ENCODE peak calls at places on chromosomes 7 and 10, in ten cellular contexts. One of them, this sample, is unnamed.

GRCh38 chr10:119516381-119517234 is 25.9 kb downstream of the RGS10 start:
- DNase-seq in T-helper 9 cell: peak
- DNase-seq in stimulated activated CD4-positive, alpha-beta T cell treated with anti-CD3 and anti-CD28 coated beads, Interleukin-2, amount 100 ng/mL, for 48 hours: peak
- DNase-seq in activated T-cell treated with anti-CD3 and anti-CD28 coated beads, Interleukin-2, amount 50 U/mL, for 72 hours: peak
- DNase-seq in nephron progenitor cell: no peak
- DNase-seq in ELR: peak
- DNase-seq in activated CD4-positive, alpha-beta T cell treated with anti-CD3 and anti-CD28 coated beads for 36 hours: peak
- DNase-seq in GM13977: peak
- DNase-seq in A549: no peak
- DNase-seq in posterior vena cava: no peak
- DNase-seq in this sample: peak

GRCh38 chr7:1238363-1239331 is 6.0 kb downstream of the UNCX start:
- DNase-seq in activated T-cell treated with anti-CD3 and anti-CD28 coated beads, Interleukin-2, amount 50 U/mL, for 72 hours: no peak
- DNase-seq in GM13977: no peak
- DNase-seq in stimulated activated CD4-positive, alpha-beta T cell treated with anti-CD3 and anti-CD28 coated beads, Interleukin-2, amount 100 ng/mL, for 48 hours: no peak
- DNase-seq in ELR: no peak
- DNase-seq in T-helper 9 cell: no peak
- DNase-seq in A549: no peak
- DNase-seq in posterior vena cava: no peak
- DNase-seq in nephron progenitor cell: peak
- DNase-seq in activated CD4-positive, alpha-beta T cell treated with anti-CD3 and anti-CD28 coated beads for 36 hours: no peak
- DNase-seq in this sample: no peak

GRCh38 chr10:628386-629045 is 61.0 kb downstream of the DIP2C start:
- DNase-seq in activated CD4-positive, alpha-beta T cell treated with anti-CD3 and anti-CD28 coated beads for 36 hours: no peak
- DNase-seq in T-helper 9 cell: no peak
- DNase-seq in A549: no peak
- DNase-seq in ELR: no peak
- DNase-seq in nephron progenitor cell: no peak
- DNase-seq in stimulated activated CD4-positive, alpha-beta T cell treated with anti-CD3 and anti-CD28 coated beads, Interleukin-2, amount 100 ng/mL, for 48 hours: no peak
- DNase-seq in activated T-cell treated with anti-CD3 and anti-CD28 coated beads, Interleukin-2, amount 50 U/mL, for 72 hours: no peak
- DNase-seq in GM13977: no peak
- DNase-seq in posterior vena cava: peak
- DNase-seq in this sample: no peak

GRCh38 chr10:48501226-48501625 is 103.6 kb downstream of the ARHGAP22 start:
- DNase-seq in activated T-cell treated with anti-CD3 and anti-CD28 coated beads, Interleukin-2, amount 50 U/mL, for 72 hours: no peak
- DNase-seq in A549: no peak
- DNase-seq in stimulated activated CD4-positive, alpha-beta T cell treated with anti-CD3 and anti-CD28 coated beads, Interleukin-2, amount 100 ng/mL, for 48 hours: no peak
- DNase-seq in GM13977: no peak
- DNase-seq in nephron progenitor cell: no peak
- DNase-seq in activated CD4-positive, alpha-beta T cell treated with anti-CD3 and anti-CD28 coated beads for 36 hours: no peak
- DNase-seq in posterior vena cava: no peak
- DNase-seq in ELR: no peak
- DNase-seq in T-helper 9 cell: no peak
- DNase-seq in this sample: no peak

GRCh38 chr7:82397846-82398245 is 45.7 kb downstream of the CACNA2D1 start:
- DNase-seq in posterior vena cava: no peak
- DNase-seq in GM13977: no peak
- DNase-seq in nephron progenitor cell: no peak
- DNase-seq in stimulated activated CD4-positive, alpha-beta T cell treated with anti-CD3 and anti-CD28 coated beads, Interleukin-2, amount 100 ng/mL, for 48 hours: no peak
- DNase-seq in activated CD4-positive, alpha-beta T cell treated with anti-CD3 and anti-CD28 coated beads for 36 hours: no peak
- DNase-seq in activated T-cell treated with anti-CD3 and anti-CD28 coated beads, Interleukin-2, amount 50 U/mL, for 72 hours: no peak
- DNase-seq in A549: no peak
- DNase-seq in T-helper 9 cell: no peak
- DNase-seq in ELR: no peak
- DNase-seq in this sample: no peak

GRCh38 chr10:11539191-11539868 is 72.1 kb downstream of the USP6NL start:
- DNase-seq in ELR: peak
- DNase-seq in activated CD4-positive, alpha-beta T cell treated with anti-CD3 and anti-CD28 coated beads for 36 hours: peak
- DNase-seq in GM13977: no peak
- DNase-seq in stimulated activated CD4-positive, alpha-beta T cell treated with anti-CD3 and anti-CD28 coated beads, Interleukin-2, amount 100 ng/mL, for 48 hours: no peak
- DNase-seq in activated T-cell treated with anti-CD3 and anti-CD28 coated beads, Interleukin-2, amount 50 U/mL, for 72 hours: no peak
- DNase-seq in A549: no peak
- DNase-seq in T-helper 9 cell: no peak
- DNase-seq in nephron progenitor cell: no peak
- DNase-seq in posterior vena cava: no peak
- DNase-seq in this sample: no peak

GRCh38 chr7:39923086-39923485 is 27.0 kb upstream of the CDK13 start:
- DNase-seq in posterior vena cava: no peak
- DNase-seq in GM13977: no peak
- DNase-seq in stimulated activated CD4-positive, alpha-beta T cell treated with anti-CD3 and anti-CD28 coated beads, Interleukin-2, amount 100 ng/mL, for 48 hours: no peak
- DNase-seq in nephron progenitor cell: no peak
- DNase-seq in ELR: no peak
- DNase-seq in A549: no peak
- DNase-seq in T-helper 9 cell: no peak
- DNase-seq in activated CD4-positive, alpha-beta T cell treated with anti-CD3 and anti-CD28 coated beads for 36 hours: no peak
- DNase-seq in activated T-cell treated with anti-CD3 and anti-CD28 coated beads, Interleukin-2, amount 50 U/mL, for 72 hours: no peak
- DNase-seq in this sample: no peak

GRCh38 chr7:92682324-92682723 is 92.1 kb upstream of the FAM133B start:
- DNase-seq in nephron progenitor cell: no peak
- DNase-seq in ELR: no peak
- DNase-seq in GM13977: no peak
- DNase-seq in A549: no peak
- DNase-seq in T-helper 9 cell: no peak
- DNase-seq in posterior vena cava: no peak
- DNase-seq in stimulated activated CD4-positive, alpha-beta T cell treated with anti-CD3 and anti-CD28 coated beads, Interleukin-2, amount 100 ng/mL, for 48 hours: no peak
- DNase-seq in activated CD4-positive, alpha-beta T cell treated with anti-CD3 and anti-CD28 coated beads for 36 hours: no peak
- DNase-seq in activated T-cell treated with anti-CD3 and anti-CD28 coated beads, Interleukin-2, amount 50 U/mL, for 72 hours: no peak
- DNase-seq in this sample: no peak

GRCh38 chr7:47266799-47267198 is 315.1 kb downstream of the TNS3 start:
- DNase-seq in posterior vena cava: peak
- DNase-seq in ELR: peak
- DNase-seq in activated CD4-positive, alpha-beta T cell treated with anti-CD3 and anti-CD28 coated beads for 36 hours: no peak
- DNase-seq in GM13977: no peak
- DNase-seq in T-helper 9 cell: no peak
- DNase-seq in stimulated activated CD4-positive, alpha-beta T cell treated with anti-CD3 and anti-CD28 coated beads, Interleukin-2, amount 100 ng/mL, for 48 hours: no peak
- DNase-seq in activated T-cell treated with anti-CD3 and anti-CD28 coated beads, Interleukin-2, amount 50 U/mL, for 72 hours: no peak
- DNase-seq in A549: peak
- DNase-seq in nephron progenitor cell: no peak
- DNase-seq in this sample: no peak

GRCh38 chr10:74981831-74982633 is 129.4 kb upstream of the SAMD8 start:
- DNase-seq in activated CD4-positive, alpha-beta T cell treated with anti-CD3 and anti-CD28 coated beads for 36 hours: no peak
- DNase-seq in posterior vena cava: no peak
- DNase-seq in ELR: no peak
- DNase-seq in stimulated activated CD4-positive, alpha-beta T cell treated with anti-CD3 and anti-CD28 coated beads, Interleukin-2, amount 100 ng/mL, for 48 hours: no peak
- DNase-seq in A549: no peak
- DNase-seq in nephron progenitor cell: no peak
- DNase-seq in T-helper 9 cell: no peak
- DNase-seq in GM13977: peak
- DNase-seq in activated T-cell treated with anti-CD3 and anti-CD28 coated beads, Interleukin-2, amount 50 U/mL, for 72 hours: no peak
- DNase-seq in this sample: no peak

GRCh38 chr10:86944471-86944870 is 12.9 kb downstream of the MMRN2 start:
- DNase-seq in A549: no peak
- DNase-seq in activated CD4-positive, alpha-beta T cell treated with anti-CD3 and anti-CD28 coated beads for 36 hours: peak
- DNase-seq in T-helper 9 cell: no peak
- DNase-seq in nephron progenitor cell: no peak
- DNase-seq in activated T-cell treated with anti-CD3 and anti-CD28 coated beads, Interleukin-2, amount 50 U/mL, for 72 hours: no peak
- DNase-seq in stimulated activated CD4-positive, alpha-beta T cell treated with anti-CD3 and anti-CD28 coated beads, Interleukin-2, amount 100 ng/mL, for 48 hours: no peak
- DNase-seq in ELR: peak
- DNase-seq in posterior vena cava: no peak
- DNase-seq in GM13977: no peak
- DNase-seq in this sample: no peak

GRCh38 chr7:127678947-127679346 is 27.0 kb downstream of the SND1 start:
- DNase-seq in T-helper 9 cell: no peak
- DNase-seq in GM13977: peak
- DNase-seq in nephron progenitor cell: no peak
- DNase-seq in posterior vena cava: no peak
- DNase-seq in activated CD4-positive, alpha-beta T cell treated with anti-CD3 and anti-CD28 coated beads for 36 hours: no peak
- DNase-seq in activated T-cell treated with anti-CD3 and anti-CD28 coated beads, Interleukin-2, amount 50 U/mL, for 72 hours: peak
- DNase-seq in A549: no peak
- DNase-seq in stimulated activated CD4-positive, alpha-beta T cell treated with anti-CD3 and anti-CD28 coated beads, Interleukin-2, amount 100 ng/mL, for 48 hours: no peak
- DNase-seq in ELR: peak
- DNase-seq in this sample: no peak

GRCh38 chr7:93945756-93946540 is 24.4 kb downstream of the GNG11 start:
- DNase-seq in T-helper 9 cell: no peak
- DNase-seq in nephron progenitor cell: no peak
- DNase-seq in posterior vena cava: no peak
- DNase-seq in stimulated activated CD4-positive, alpha-beta T cell treated with anti-CD3 and anti-CD28 coated beads, Interleukin-2, amount 100 ng/mL, for 48 hours: no peak
- DNase-seq in GM13977: no peak
- DNase-seq in ELR: no peak
- DNase-seq in A549: no peak
- DNase-seq in activated T-cell treated with anti-CD3 and anti-CD28 coated beads, Interleukin-2, amount 50 U/mL, for 72 hours: no peak
- DNase-seq in activated CD4-positive, alpha-beta T cell treated with anti-CD3 and anti-CD28 coated beads for 36 hours: no peak
- DNase-seq in this sample: no peak

This sample was measured in stimulated activated naive CD8-positive, alpha-beta T cell treated with anti-CD3 and anti-CD28 coated beads, Interleukin-15, Interleukin-2, amounts not matched to agents 100 U/mL and 50 U/mL, for 24 hours.